ENCODE peak calls at places on chromosome 11, in six cellular contexts. G is sigmoid colon, H is PC-9, R is astrocyte of the cerebellum, M is kidney, I is astrocyte of the spinal cord. V is an unnamed sample.

GRCh38 chr11:119087747-119088241 is 3.1 kb downstream of the HMBS start:
- DNase-seq in R (no peak), H (peak; percentile 35), I (no peak), G (no peak), M (no peak), V (no peak)

GRCh38 chr11:115941481-115941993 is 437.3 kb upstream of the CADM1 start:
- DNase-seq in I (peak; percentile 97), G (peak; percentile 72), R (peak; percentile 97), H (peak; percentile 59), M (peak; percentile 84), V (no peak)

GRCh38 chr11:128346808-128347207 is 240.6 kb downstream of the ETS1 start:
- DNase-seq in H (no peak), I (peak; percentile 46), R (no peak), M (no peak), G (no peak), V (no peak)

GRCh38 chr11:94563176-94563847 is 3.9 kb upstream of the PIWIL4 start:
- DNase-seq in H (peak; percentile 59), M (no peak), G (no peak), I (peak; percentile 69), R (no peak), V (peak; percentile 77)

GRCh38 chr11:79536155-79536917 is 95.5 kb upstream of the TENM4 start:
- DNase-seq in I (no peak), M (no peak), G (no peak), H (no peak), R (no peak), V (no peak)

GRCh38 chr11:10097615-10098014 is 196.4 kb downstream of the SBF2 start:
- DNase-seq in M (no peak), I (no peak), G (no peak), H (no peak), R (no peak), V (no peak)

GRCh38 chr11:281486-282161 is 3.4 kb downstream of the NLRP6 start:
- DNase-seq in I (no peak), M (peak; percentile 75), R (no peak), G (no peak), H (no peak), V (no peak)

GRCh38 chr11:124934862-124935547 is 842 bp downstream of the HEPACAM start:
- DNase-seq in I (peak; percentile 76), M (no peak), H (no peak), R (peak; percentile 19), G (no peak), V (peak; percentile 86)

GRCh38 chr11:43574949-43575915 is 105.3 kb upstream of the HSD17B12 start:
- DNase-seq in R (no peak), G (peak; percentile 68), I (peak; percentile 25), M (peak; percentile 64), H (no peak), V (peak; percentile 51)

GRCh38 chr11:73399159-73400090 is 23.2 kb downstream of the RELT start:
- DNase-seq in R (no peak), G (peak; percentile 59), H (no peak), I (no peak), M (no peak), V (no peak)

GRCh38 chr11:97982512-97982911 is 1038.2 kb upstream of the CNTN5 start:
- DNase-seq in M (no peak), R (no peak), G (no peak), I (no peak), H (no peak), V (no peak)

GRCh38 chr11:44006882-44007495 is 40.8 kb upstream of the ACCSL start:
- DNase-seq in G (peak; percentile 41), H (no peak), M (peak; percentile 74), I (no peak), R (no peak), V (no peak)

GRCh38 chr11:23605001-23605400 is 744.7 kb upstream of the CCDC179 start:
- DNase-seq in H (no peak), G (no peak), R (no peak), M (no peak), I (no peak), V (peak; percentile 2)

GRCh38 chr11:206516-207212 is 535 bp downstream of the BET1L start:
- DNase-seq in R (no peak), M (peak; percentile 72), G (peak; percentile 73), H (no peak), I (no peak), V (peak; percentile 28)

GRCh38 chr11:118609380-118610219 is 2.2 kb downstream of the PHLDB1 start:
- DNase-seq in G (peak; percentile 70), R (no peak), M (peak; percentile 83), I (peak; percentile 22), H (no peak), V (peak; percentile 40)

GRCh38 chr11:114088836-114089235 is 29.3 kb downstream of the ZBTB16 start:
- DNase-seq in I (no peak), G (peak; percentile 67), R (no peak), H (no peak), M (no peak), V (no peak)

GRCh38 chr11:43138621-43139140 is 173.1 kb upstream of the API5 start:
- DNase-seq in I (no peak), G (no peak), H (no peak), M (no peak), R (no peak), V (no peak)

GRCh38 chr11:117861151-117862018 is 15.1 kb downstream of the FXYD6 start:
- DNase-seq in I (no peak), R (no peak), G (peak; percentile 66), M (no peak), H (no peak), V (no peak)

GRCh38 chr11:14414470-14415461 is 55.8 kb upstream of the RRAS2 start:
- DNase-seq in R (no peak), H (peak; percentile 69), M (no peak), I (no peak), G (no peak), V (no peak)

GRCh38 chr11:9974375-9974774 is 310.5 kb downstream of the SWAP70 start:
- DNase-seq in R (no peak), I (no peak), G (no peak), M (no peak), H (no peak), V (no peak)

GRCh38 chr11:61890536-61891330 is 612 bp downstream of the FADS3 start:
- DNase-seq in H (peak; percentile 69), M (peak; percentile 89), R (peak; percentile 31), I (peak; percentile 68), G (peak; percentile 87), V (peak; percentile 81)

GRCh38 chr11:109426442-109426841 is 4.5 kb downstream of the C11orf87 start:
- DNase-seq in H (no peak), G (no peak), M (no peak), R (no peak), I (no peak), V (no peak)

GRCh38 chr11:61777234-61778090 is 14.9 kb downstream of the TMEM258 start:
- DNase-seq in H (no peak), M (peak; percentile 90), I (no peak), G (no peak), R (no peak), V (no peak)

GRCh38 chr11:71998061-71998460 is 648 bp upstream of the IL18BP start:
- DNase-seq in H (no peak), R (no peak), M (no peak), G (no peak), I (no peak), V (no peak)

GRCh38 chr11:123590296-123590912 is 64.0 kb downstream of the SCN3B start:
- DNase-seq in M (peak; percentile 87), R (no peak), G (no peak), H (peak; percentile 80), I (peak; percentile 52), V (peak; percentile 74)

GRCh38 chr11:77530879-77531278 is 57.0 kb upstream of the PAK1 start:
- DNase-seq in I (no peak), M (no peak), H (no peak), G (no peak), R (no peak), V (no peak)
- TF ChIP-seq CTCF in I (no peak), M (no peak), H (no peak), G (no peak), R (no peak), V (no peak)

DNA sequence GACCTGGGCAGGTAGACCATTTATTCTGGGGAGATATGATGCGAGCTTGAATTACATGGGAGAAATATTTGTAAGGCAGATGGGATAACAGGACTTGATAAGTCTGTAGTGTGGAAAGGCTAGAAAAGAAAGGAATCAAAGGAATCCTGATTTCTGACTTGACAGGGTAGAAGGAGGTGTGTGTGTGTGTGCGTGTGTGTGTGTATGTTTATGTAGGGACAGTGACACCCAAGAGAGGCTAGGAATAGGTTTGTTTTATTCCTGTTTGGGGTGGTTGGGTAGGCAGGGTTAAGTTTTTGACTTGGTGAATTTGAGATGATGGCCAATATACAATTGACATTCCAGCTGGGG is 390 bp upstream of the HTATIP2 start:
- DNase-seq in H (no peak), M (no peak), I (no peak), G (no peak), R (no peak), V (no peak)
- H3K4me3 ChIP-seq in H (peak overlapping the region; percentile 76), M (peak overlapping the region; percentile 79), I (peak overlapping the region; percentile 53), G (peak overlapping the region; percentile 61), R (peak overlapping the region; percentile 51), V (peak overlapping the region; percentile 70)

DNA sequence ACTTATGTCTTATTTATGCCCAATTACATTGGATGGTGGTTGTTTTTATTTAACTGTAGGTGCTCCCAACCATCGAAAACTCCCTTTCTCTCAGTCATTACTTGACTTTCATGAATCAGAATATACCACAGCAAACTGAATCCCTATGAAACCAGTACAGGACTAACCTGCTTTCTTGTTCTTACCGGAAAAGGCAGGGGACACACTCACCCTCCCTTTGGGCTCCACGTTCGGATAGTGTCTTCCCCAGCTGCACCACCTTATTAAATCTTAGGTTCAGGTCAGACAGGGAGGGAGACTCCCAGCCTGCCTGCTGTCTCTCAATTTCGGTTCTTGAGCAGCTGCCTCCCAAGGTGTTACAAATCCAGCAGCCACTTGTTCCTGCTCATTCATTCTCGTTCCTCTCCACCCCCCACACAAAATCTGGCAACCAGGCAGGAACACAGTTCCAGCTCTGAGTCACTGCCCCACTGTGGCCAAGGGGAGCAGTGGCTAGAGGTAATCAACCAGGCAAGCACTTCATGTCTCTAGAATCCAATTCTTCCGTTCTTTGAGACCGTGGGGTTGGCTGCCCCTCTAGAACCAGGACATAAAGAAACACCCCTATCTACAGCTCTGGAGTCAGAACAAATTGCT is 133.0 kb downstream of the PLEKHA7 start:
- DNase-seq in M (peak; percentile 77), R (peak; percentile 55), G (peak; percentile 70), I (peak; percentile 72), H (peak; percentile 54), V (peak; percentile 42)
- TF ChIP-seq CTCF in M (peak; percentile 32), R (peak; percentile 65), G (no peak), I (peak; percentile 44), H (peak; percentile 23), V (peak; percentile 48)

GRCh38 chr11:66328307-66329144 is 7.7 kb downstream of the RIN1 start:
- DNase-seq in R (no peak), I (peak; percentile 63), H (peak; percentile 67), G (peak; percentile 88), M (peak; percentile 88), V (peak; percentile 75)

GRCh38 chr11:66327171-66328035 is 8.8 kb downstream of the RIN1 start:
- DNase-seq in G (no peak), I (peak; percentile 71), H (no peak), M (peak; percentile 78), R (no peak), V (peak; percentile 68)

GRCh38 chr11:66329165-66329673 is 7.0 kb downstream of the RIN1 start:
- DNase-seq in R (no peak), I (no peak), M (peak; percentile 28), H (no peak), G (no peak), V (no peak)

GRCh38 chr11:66326261-66327111 is 9.6 kb upstream of the CD248 start:
- DNase-seq in G (peak; percentile 82), H (no peak), R (no peak), M (peak; percentile 87), I (peak; percentile 37), V (peak; percentile 77)

GRCh38 chr11:66328036-66328306 is 8.3 kb downstream of the RIN1 start:
- DNase-seq in H (no peak), I (no peak), M (peak; percentile 56), G (no peak), R (no peak), V (no peak)
- H3K4me3 ChIP-seq in H (no peak overlapping the region), I (no peak overlapping the region), M (no peak overlapping the region), G (no peak overlapping the region), R (no peak overlapping the region), V (no peak overlapping the region)